ENCODE peak calls at places on chromosomes 3 and 15, in five cellular contexts. S is CD8-positive, alpha-beta T cell; K is SJSA1; R is colonic mucosa; F is left ventricle myocardium inferior. V is an unnamed sample.

GRCh38 chr3:114527036-114527644 is 233.3 kb downstream of the TIGIT start:
- DNase-seq in S (no peak), R (no peak), K (no peak), F (no peak), V (no peak)

GRCh38 chr3:1007890-1008289 is 84.9 kb upstream of the CNTN6 start:
- DNase-seq in F (no peak), R (no peak), K (no peak), S (no peak), V (no peak)

GRCh38 chr3:97131476-97131875 is 317.1 kb downstream of the EPHA6 start:
- DNase-seq in F (no peak), K (no peak), R (no peak), S (no peak), V (no peak)

GRCh38 chr3:89252865-89253264 is 145.4 kb downstream of the EPHA3 start:
- DNase-seq in F (no peak), S (no peak), K (no peak), R (no peak), V (no peak)

GRCh38 chr15:63210151-63211051 is 21.0 kb downstream of the RAB8B start:
- DNase-seq in F (no peak), R (no peak), K (peak; percentile 75), S (no peak), V (no peak)

GRCh38 chr15:50114381-50114780 is 4.7 kb downstream of the ATP8B4 start:
- DNase-seq in S (no peak), R (no peak), K (no peak), F (no peak), V (no peak)

GRCh38 chr15:62444104-62445027 is 279.3 kb upstream of the C2CD4B start:
- DNase-seq in S (no peak), F (no peak), K (peak; percentile 89), R (no peak), V (no peak)

GRCh38 chr15:93028111-93028631 is 60.8 kb downstream of the RGMA start:
- DNase-seq in F (no peak), S (no peak), K (no peak), R (no peak), V (no peak)

GRCh38 chr3:67655364-67656121 is 1.1 kb upstream of the SUCLG2 start:
- DNase-seq in F (no peak), S (peak; percentile 86), K (no peak), R (peak; percentile 35), V (no peak)

GRCh38 chr15:70375006-70375409 is 277.3 kb upstream of the TLE3 start:
- DNase-seq in S (no peak), K (no peak), F (no peak), R (no peak), V (peak; percentile 75)

GRCh38 chr3:47429476-47430270 is 46.1 kb downstream of the SCAP start:
- DNase-seq in K (no peak), R (no peak), F (no peak), S (no peak), V (no peak)

GRCh38 chr3:172065534-172065933 is 26.2 kb downstream of the FNDC3B start:
- DNase-seq in F (no peak), K (no peak), R (peak; percentile 53), S (no peak), V (no peak)

GRCh38 chr15:48811325-48811938 is 563 bp upstream of the CEP152 start:
- DNase-seq in S (no peak), F (no peak), R (peak; percentile 32), K (no peak), V (no peak)

GRCh38 chr3:79406175-79406574 is 361.6 kb downstream of the ROBO1 start:
- DNase-seq in K (no peak), S (no peak), R (no peak), F (no peak), V (no peak)

GRCh38 chr3:54968546-54969172 is 40.8 kb upstream of the LRTM1 start:
- DNase-seq in K (no peak), R (no peak), S (no peak), F (no peak), V (no peak)

GRCh38 chr15:80068578-80068977 is 9.1 kb downstream of the ZFAND6 start:
- DNase-seq in F (no peak), R (no peak), K (peak; percentile 81), S (no peak), V (no peak)

GRCh38 chr15:80072285-80072684 is 12.8 kb downstream of the ZFAND6 start:
- DNase-seq in R (peak; percentile 57), S (peak; percentile 29), F (no peak), K (peak; percentile 84), V (no peak)

GRCh38 chr15:80070840-80071239 is 11.4 kb downstream of the ZFAND6 start:
- DNase-seq in S (no peak), R (no peak), K (no peak), F (no peak), V (no peak)

GRCh38 chr15:80073197-80073596 is 13.7 kb downstream of the ZFAND6 start:
- DNase-seq in S (no peak), K (no peak), R (no peak), F (no peak), V (no peak)

DNA sequence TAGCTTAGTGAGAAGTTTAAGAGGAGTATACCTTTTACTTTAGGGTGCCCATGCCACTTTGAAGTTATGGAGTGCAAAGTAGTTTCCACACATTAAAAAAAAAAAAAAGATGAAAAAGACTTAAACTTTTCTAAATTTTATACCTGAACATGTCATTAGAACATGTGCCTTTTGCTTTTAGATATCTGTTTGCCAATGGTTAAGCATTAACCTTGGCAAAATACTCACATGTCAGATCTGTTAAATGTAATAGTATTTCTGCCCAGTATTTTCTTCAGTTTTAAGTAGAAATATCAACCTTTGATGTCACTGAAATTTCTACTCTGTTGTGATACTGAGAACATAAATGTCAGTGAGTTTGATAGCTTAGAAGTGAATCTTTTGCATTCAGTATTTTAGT is 12.2 kb downstream of the ZFAND6 start:
- DNase-seq in F (no peak), S (no peak), K (no peak), R (no peak), V (no peak)
- H3K4me3 ChIP-seq in F (peak overlapping the region; percentile 64), S (peak overlapping the region; percentile 32), K (no peak overlapping the region), R (no peak overlapping the region), V (no peak overlapping the region)

DNA sequence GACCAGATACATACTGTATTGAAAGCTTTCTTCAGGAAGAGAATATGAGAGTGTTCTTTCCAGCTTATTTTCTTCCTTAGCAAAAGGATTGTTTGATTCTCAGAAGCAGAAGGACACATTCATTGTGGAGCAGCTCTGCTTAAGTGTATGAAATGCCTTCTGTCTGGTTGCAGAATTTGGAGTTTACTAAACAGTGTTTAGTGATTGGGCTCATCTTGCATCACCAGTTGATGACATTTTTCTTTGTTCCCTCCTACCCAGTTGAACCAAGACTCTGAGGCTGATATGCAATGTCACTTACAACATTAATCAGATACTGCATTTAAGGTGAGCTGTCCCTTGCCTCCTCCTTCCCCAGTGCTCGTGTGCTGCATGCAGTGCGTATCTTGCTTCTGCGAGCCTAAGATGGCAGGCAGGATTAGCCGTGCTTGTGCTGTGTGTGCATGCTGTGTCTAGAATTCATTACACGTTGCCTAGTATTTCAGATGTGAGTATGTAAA is 18.4 kb downstream of the ZBTB38 start:
- DNase-seq in S (no peak), F (no peak), K (no peak), R (no peak), V (no peak)
- H3K4me3 ChIP-seq in S (no peak overlapping the region), F (peak overlapping the region; percentile 10), K (no peak overlapping the region), R (no peak overlapping the region), V (peak overlapping the region; percentile 45)

GRCh38 chr15:32723171-32723948 is 5.6 kb downstream of the GREM1 start:
- DNase-seq in S (no peak), R (no peak), K (no peak), F (no peak), V (no peak)
- H3K4me3 ChIP-seq in S (no peak overlapping the region), R (no peak overlapping the region), K (no peak overlapping the region), F (no peak overlapping the region), V (no peak overlapping the region)

GRCh38 chr3:191254098-191254873 is 55.2 kb downstream of the OSTN start:
- DNase-seq in K (no peak), F (no peak), R (no peak), S (no peak), V (no peak)

GRCh38 chr3:191253089-191253799 is 54.2 kb downstream of the OSTN start:
- DNase-seq in S (no peak), K (no peak), R (no peak), F (no peak), V (no peak)

GRCh38 chr3:191257286-191257685 is 58.2 kb downstream of the OSTN start:
- DNase-seq in S (no peak), R (no peak), F (no peak), K (no peak), V (no peak)

GRCh38 chr3:191256405-191256804 is 57.4 kb downstream of the OSTN start:
- DNase-seq in K (no peak), R (no peak), F (no peak), S (no peak), V (no peak)

DNA sequence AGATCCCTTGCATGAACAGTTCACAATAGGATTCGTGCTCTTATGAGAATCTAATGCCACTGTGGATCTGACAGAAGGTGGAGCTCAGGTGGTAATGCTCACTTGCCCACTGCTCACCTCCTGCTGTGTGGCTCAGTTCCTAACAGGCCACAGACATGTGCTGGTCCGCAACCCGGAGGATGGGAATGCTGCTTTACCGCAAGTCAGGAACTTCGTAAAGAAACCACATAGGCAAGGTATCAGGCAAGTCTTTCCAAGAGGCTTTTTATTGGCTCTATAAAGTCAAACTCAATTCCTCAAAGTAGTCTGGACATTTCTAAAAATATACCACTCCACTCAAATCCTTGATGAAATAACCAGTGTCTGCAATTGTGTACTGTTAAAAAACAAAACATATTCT is 56.1 kb downstream of the OSTN start:
- DNase-seq in R (no peak), F (no peak), S (no peak), K (no peak), V (no peak)
- H3K4me3 ChIP-seq in R (no peak overlapping the region), F (no peak overlapping the region), S (no peak overlapping the region), K (no peak overlapping the region), V (no peak overlapping the region)